ENCODE peak calls at places on chromosomes 7 and 10, in eight cellular contexts. H, Z, L, M, S, X, O and V are unnamed samples.

GRCh38 chr10:25226775-25227682 is 52.2 kb downstream of the GPR158 start:
- DNase-seq in L (peak), X (peak), M (peak), Z (peak), S (peak), H (peak), O (peak), V (peak)

GRCh38 chr7:132501956-132502355 is 74.3 kb downstream of the PLXNA4 start:
- DNase-seq in O (no peak), Z (no peak), X (no peak), S (no peak), H (no peak), M (no peak), L (no peak), V (no peak)

GRCh38 chr10:79049931-79050895 is 18.6 kb upstream of the ZMIZ1 start:
- DNase-seq in Z (no peak), O (no peak), L (no peak), H (peak), S (no peak), X (no peak), M (peak), V (no peak)

GRCh38 chr10:117360016-117360415 is 15.2 kb downstream of the PDZD8 start:
- DNase-seq in L (no peak), M (no peak), X (no peak), S (no peak), O (no peak), H (peak), Z (no peak), V (no peak)

GRCh38 chr7:158329686-158330085 is 257.9 kb downstream of the PTPRN2 start:
- DNase-seq in X (no peak), M (no peak), L (no peak), O (no peak), Z (no peak), S (no peak), H (no peak), V (no peak)

GRCh38 chr7:102456327-102456726 is 8.3 kb downstream of the ALKBH4 start:
- DNase-seq in L (no peak), S (no peak), O (no peak), X (no peak), H (peak), Z (no peak), M (no peak), V (no peak)

GRCh38 chr7:21108182-21108581 is 319.7 kb upstream of the SP4 start:
- DNase-seq in Z (no peak), H (no peak), O (no peak), L (no peak), S (no peak), X (no peak), M (no peak), V (no peak)

GRCh38 chr7:88324699-88325098 is 18.0 kb upstream of the STEAP4 start:
- DNase-seq in S (no peak), L (no peak), H (no peak), X (no peak), Z (no peak), O (no peak), M (no peak), V (no peak)

GRCh38 chr10:117226813-117227451 is 14.0 kb upstream of the SLC18A2 start:
- DNase-seq in H (no peak), M (peak), L (peak), S (peak), Z (peak), O (no peak), X (no peak), V (peak)

GRCh38 chr10:42960491-42961155 is 116.2 kb upstream of the RET start:
- DNase-seq in Z (peak), M (peak), L (no peak), S (no peak), X (no peak), H (peak), O (no peak), V (no peak)

GRCh38 chr10:47207894-47208469 is 92.0 kb upstream of the GDF10 start:
- DNase-seq in H (no peak), O (no peak), L (no peak), M (no peak), S (no peak), X (no peak), Z (no peak), V (no peak)

GRCh38 chr7:141242568-141242967 is 168.7 kb downstream of the TMEM178B start:
- DNase-seq in M (no peak), X (no peak), O (no peak), S (no peak), H (no peak), Z (no peak), L (no peak), V (no peak)

GRCh38 chr7:138886501-138886917 is 88.5 kb upstream of the ATP6V0A4 start:
- DNase-seq in H (peak), L (peak), X (peak), Z (peak), M (no peak), S (peak), O (no peak), V (peak)

GRCh38 chr7:23490357-23491131 is 20.3 kb upstream of the IGF2BP3 start:
- DNase-seq in X (no peak), O (no peak), Z (peak), L (peak), S (no peak), M (peak), H (no peak), V (peak)

GRCh38 chr7:53656881-53657280 is 621.4 kb downstream of the POM121L12 start:
- DNase-seq in M (no peak), X (no peak), L (no peak), S (no peak), Z (no peak), H (no peak), O (peak), V (no peak)

GRCh38 chr10:23829556-23829955 is 379.4 kb upstream of the KIAA1217 start:
- DNase-seq in M (no peak), X (no peak), Z (no peak), S (no peak), L (no peak), O (no peak), H (no peak), V (no peak)

GRCh38 chr10:30075487-30075886 is 16.1 kb upstream of the JCAD start:
- DNase-seq in O (no peak), Z (no peak), L (no peak), H (no peak), X (no peak), S (no peak), M (no peak), V (no peak)
- TF ChIP-seq USF2 in O (no peak), Z (no peak), L (no peak), H (no peak), X (no peak), S (no peak), M (no peak), V (no peak)

DNA sequence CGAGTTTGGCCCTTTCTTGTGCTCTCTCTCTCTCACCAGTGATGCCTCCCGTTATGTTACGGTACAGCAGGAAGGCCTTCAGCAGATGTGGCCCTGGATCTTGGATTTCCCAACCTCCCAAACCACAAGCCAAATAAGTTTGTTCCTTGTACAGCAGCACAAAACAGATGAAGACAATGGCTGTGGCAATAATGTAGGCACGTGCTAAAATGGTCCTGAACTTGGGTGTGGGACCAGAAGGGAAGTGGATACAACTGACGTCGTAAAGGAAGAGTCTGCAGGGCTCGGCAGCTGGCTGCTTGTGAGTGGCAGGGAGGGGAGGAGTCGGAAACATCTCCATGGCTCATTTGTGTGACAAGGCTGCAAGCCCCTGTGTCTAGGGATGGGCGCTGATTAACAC is 26.8 kb downstream of the PROSER2 start:
- DNase-seq in X (no peak), M (no peak), Z (no peak), S (no peak), O (no peak), L (no peak), H (no peak), V (no peak)
- TF ChIP-seq USF2 in X (no peak), M (no peak), Z (no peak), S (no peak), O (no peak), L (no peak), H (no peak), V (no peak)

DNA sequence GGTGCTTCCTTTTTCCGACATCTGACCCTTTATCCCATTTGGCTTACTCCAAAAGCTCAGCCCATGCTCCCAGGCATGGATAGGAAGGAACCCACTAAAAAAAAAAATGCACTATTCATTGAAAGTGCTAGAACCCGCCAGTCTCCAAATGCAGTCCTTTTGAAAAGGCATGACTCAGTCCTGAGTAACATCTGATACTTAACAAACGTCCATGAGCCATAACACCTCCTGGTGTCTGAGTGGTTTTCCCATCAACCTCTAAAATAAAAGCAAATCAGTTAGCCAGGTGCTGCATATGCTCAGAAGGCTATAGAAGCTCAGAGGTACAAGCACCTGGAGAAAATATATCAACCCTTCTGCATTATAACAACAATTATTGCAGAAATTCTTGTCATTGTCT is 45.0 kb upstream of the CACUL1 start:
- DNase-seq in Z (peak), S (no peak), H (peak), X (no peak), L (no peak), M (no peak), O (no peak), V (no peak)
- TF ChIP-seq USF2 in Z (no peak), S (no peak), H (no peak), X (no peak), L (no peak), M (no peak), O (no peak), V (no peak)

DNA sequence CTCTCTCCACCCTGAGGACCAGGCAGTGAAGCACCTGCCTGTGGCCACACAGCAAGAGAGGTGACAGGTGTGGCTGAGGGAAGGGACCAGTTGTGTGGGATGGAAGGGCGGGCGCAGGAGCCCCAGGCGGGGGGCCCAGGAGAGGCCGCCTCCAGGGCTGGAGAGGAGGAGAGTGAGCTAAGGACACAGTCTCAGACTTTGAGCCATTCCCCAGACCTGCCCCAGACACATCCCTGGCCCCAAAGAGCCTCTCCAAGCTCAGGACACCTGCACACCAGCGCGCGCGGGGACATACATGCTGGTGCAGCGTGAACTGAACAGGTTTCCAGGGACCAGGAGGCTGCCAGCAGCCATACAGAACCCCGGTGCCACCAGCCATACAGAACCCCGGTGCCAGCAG is 237.3 kb downstream of the MAD1L1 start:
- DNase-seq in Z (no peak), M (no peak), H (no peak), L (no peak), X (no peak), O (no peak), S (no peak), V (no peak)
- TF ChIP-seq USF2 in Z (no peak), M (no peak), H (no peak), L (no peak), X (no peak), O (no peak), S (no peak), V (no peak)

DNA sequence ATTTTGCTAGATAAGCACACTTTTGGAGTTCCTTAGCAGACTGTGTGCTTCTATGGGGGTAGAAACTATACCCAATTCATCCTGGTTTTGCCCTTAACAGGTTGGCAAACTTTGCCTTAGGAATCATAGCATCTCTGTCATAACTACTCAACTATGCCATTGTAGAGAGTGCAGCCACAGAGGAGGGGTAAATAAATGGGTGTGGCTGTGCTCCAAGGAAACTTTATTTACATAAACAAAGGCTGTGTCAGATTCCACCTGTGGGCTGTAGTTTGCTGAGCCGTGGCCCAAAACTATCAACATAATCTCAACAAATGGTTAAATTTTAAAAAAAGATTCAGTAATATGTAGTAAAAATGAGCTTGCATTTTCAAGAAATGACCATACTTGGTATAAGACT is 51.6 kb upstream of the LAMB1 start:
- DNase-seq in S (no peak), Z (peak), H (no peak), O (no peak), L (no peak), M (no peak), X (no peak), V (no peak)
- TF ChIP-seq USF2 in S (no peak), Z (no peak), H (no peak), O (no peak), L (no peak), M (no peak), X (no peak), V (no peak)

DNA sequence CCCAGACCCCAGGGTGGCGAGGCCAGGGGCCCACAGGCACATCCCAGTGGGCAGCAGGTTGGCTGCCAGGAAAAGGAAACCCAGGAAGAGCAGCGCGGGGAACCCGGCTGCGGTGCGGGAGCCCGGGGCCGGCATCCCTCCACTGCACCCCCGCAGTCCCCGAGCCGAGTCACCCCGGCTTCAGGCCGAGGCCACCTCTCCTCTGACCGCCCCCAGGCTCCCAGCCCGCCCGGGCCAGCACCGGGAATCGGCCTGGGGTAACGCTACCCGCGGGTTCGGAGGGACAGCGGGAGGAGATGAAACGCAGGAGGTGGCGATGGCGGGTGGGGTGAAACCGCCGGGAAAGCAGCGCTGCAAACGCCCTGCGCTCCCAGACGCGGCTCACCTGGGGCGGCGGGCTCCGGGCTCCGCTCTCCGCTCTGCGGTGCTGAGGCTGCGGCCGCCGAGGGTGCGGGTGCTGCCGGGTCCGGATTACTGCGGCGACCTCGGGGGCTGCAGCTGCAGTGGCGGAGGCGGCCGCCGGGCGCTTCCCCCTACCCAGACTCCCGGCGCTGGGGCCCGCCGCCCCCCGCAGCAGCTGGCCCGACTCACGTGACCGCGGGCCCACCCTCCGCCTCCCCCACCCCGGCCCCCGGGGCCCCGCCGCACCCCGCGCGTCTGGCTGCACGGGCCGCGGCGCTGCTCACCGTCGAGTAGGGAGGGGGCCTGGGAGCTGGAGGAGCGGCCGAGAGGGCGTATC is at the start of gene SCRN1:
- DNase-seq in L (peak), O (no peak), X (no peak), H (peak), M (peak), S (peak), Z (peak), V (peak)
- TF ChIP-seq USF2 in L (no peak), O (no peak), X (no peak), H (peak), M (peak), S (no peak), Z (no peak), V (no peak)

DNA sequence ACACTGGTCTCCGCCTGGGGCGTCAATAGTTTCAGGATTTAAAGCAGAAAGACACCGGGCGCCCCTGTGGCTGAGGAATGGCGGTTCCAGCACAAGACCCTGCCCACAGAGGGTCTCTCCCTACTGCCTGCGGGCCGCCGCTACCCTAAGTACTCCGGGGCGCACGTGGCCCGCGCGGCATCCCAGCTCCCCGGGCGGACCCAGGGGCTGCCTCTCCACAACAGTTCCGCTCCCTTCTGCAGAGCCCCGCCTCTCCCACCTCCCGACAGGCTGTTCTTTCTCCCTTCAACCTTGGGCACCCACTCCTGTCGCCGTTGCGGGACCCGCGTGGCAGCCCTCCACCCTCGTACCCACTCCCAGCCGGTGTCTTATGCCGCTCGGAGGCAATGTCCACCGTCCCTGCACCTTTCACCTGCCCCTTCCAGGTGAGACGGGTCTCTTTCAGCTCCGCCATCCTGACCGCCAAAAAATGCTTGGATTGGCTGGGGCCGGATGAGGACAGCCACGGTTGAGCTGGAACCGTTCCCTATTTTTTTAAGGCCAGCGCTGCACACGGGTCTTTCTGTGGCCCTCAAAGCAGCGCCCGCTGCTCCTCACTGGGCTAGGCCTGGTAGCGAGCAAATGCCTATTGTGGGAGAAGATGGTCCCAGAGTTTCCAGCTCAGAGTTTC is 1.6 kb upstream of the NKX2-3 start:
- DNase-seq in X (no peak), Z (no peak), S (no peak), O (no peak), H (no peak), M (peak), L (peak), V (no peak)
- TF ChIP-seq USF2 in X (no peak), Z (no peak), S (no peak), O (no peak), H (no peak), M (peak), L (no peak), V (no peak)

GRCh38 chr10:106083572-106083971 is 1080.9 kb downstream of the SORCS1 start:
- DNase-seq in Z (no peak), S (no peak), O (no peak), H (no peak), X (no peak), L (no peak), M (no peak), V (no peak)

GRCh38 chr10:106076496-106076895 is 1088.0 kb downstream of the SORCS1 start:
- DNase-seq in M (no peak), L (no peak), S (no peak), Z (no peak), X (no peak), O (no peak), H (no peak), V (no peak)

GRCh38 chr10:106082865-106083264 is 1081.6 kb downstream of the SORCS1 start:
- DNase-seq in O (no peak), L (no peak), H (no peak), M (no peak), X (no peak), Z (no peak), S (no peak), V (no peak)

DNA sequence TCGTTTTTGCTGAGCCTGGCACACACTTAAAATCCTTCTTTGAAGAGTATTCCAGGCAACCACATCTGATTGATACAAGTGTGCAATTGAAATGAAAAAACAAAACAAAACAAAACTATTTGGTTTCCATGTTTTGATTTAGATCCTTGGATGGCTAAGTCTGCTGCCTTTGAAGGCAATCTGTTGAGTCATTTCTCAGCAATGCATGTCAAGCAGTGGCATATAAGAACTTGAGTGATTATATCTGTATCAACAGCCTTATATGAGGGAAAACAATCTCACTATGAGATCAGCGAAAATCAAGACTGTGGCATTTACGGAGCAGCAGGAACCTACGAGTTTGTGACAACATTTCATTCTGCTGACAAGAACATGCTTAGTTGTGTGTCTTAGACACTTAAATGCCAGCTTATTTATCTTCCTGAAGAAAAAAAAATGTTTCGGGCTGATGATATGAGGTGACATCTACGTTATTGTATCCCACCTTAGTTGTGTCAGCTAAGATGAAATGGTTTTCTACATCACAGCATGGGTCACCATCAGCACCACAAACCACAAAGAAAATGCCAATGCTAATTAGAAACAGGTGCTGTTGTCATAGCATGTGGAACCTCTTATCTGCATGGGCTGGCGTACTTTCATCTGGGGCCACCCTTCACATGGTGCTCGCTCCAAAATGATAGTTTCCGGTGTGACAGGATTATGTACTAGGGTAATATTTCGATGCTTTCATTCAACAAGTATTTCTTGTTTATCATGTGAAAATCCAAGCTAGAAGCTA is 1085.5 kb downstream of the SORCS1 start:
- DNase-seq in L (peak), O (no peak), H (no peak), Z (no peak), S (no peak), X (no peak), M (no peak), V (peak)
- TF ChIP-seq USF2 in L (no peak), O (no peak), H (no peak), Z (no peak), S (no peak), X (no peak), M (no peak), V (no peak)